ENCODE peak calls at places on chromosomes 12 and 14, in nine cellular contexts. P is HFF-Myc, Y is NB4, Z is choroid plexus epithelial cell, B is astrocyte of the spinal cord, T is mesenchymal stem cell, Q is epithelial cell of proximal tubule, N is uterus, S is tibial nerve. W is an unnamed sample.

GRCh38 chr12:116662612-116663144 is 75.2 kb downstream of the SPRING1 start:
- DNase-seq in B (peak; percentile 18), P (no peak), Y (peak; percentile 95), N (no peak), Z (peak; percentile 48), Q (no peak), T (peak; percentile 42), S (no peak), W (no peak)

GRCh38 chr14:36944307-36945010 is 227.9 kb downstream of the SLC25A21 start:
- DNase-seq in B (peak; percentile 17), T (peak; percentile 48), Y (no peak), Z (peak; percentile 47), P (peak; percentile 43), N (no peak), S (no peak), Q (no peak), W (no peak)

GRCh38 chr14:92039073-92039719 is 663 bp downstream of the TRIP11 start:
- DNase-seq in S (no peak), Z (peak; percentile 86), Y (peak; percentile 62), N (no peak), P (peak; percentile 36), Q (no peak), B (peak; percentile 73), T (peak; percentile 76), W (no peak)

GRCh38 chr14:105041841-105042765 is 21.2 kb upstream of the CDCA4 start:
- DNase-seq in P (no peak), Y (no peak), N (no peak), B (no peak), T (no peak), Z (no peak), Q (no peak), S (no peak), W (no peak)

GRCh38 chr12:11568155-11568761 is 81.2 kb upstream of the ETV6 start:
- DNase-seq in S (no peak), P (no peak), Z (no peak), T (no peak), B (no peak), N (no peak), Y (no peak), Q (no peak), W (no peak)

GRCh38 chr14:68978550-68978911 is 571 bp downstream of the ACTN1 start:
- DNase-seq in Q (no peak), T (peak; percentile 62), Y (peak; percentile 68), N (peak; percentile 80), B (no peak), S (peak; percentile 34), Z (peak; percentile 64), P (no peak), W (peak; percentile 67)

GRCh38 chr12:68236421-68237059 is 10.9 kb upstream of the IL26 start:
- DNase-seq in Z (peak; percentile 30), Y (peak; percentile 64), B (no peak), N (no peak), T (no peak), S (no peak), Q (no peak), P (no peak), W (no peak)

GRCh38 chr12:13288937-13289643 is 92.6 kb downstream of the EMP1 start:
- DNase-seq in Q (no peak), S (no peak), Z (no peak), P (no peak), B (no peak), N (no peak), T (no peak), Y (no peak), W (no peak)

GRCh38 chr14:94373708-94374107 is 14.7 kb downstream of the SERPINA1 start:
- DNase-seq in P (peak; percentile 57), Z (peak; percentile 95), Q (peak; percentile 93), N (no peak), B (peak; percentile 96), Y (no peak), S (peak; percentile 39), T (peak; percentile 38), W (peak; percentile 44)

GRCh38 chr12:124487065-124487833 is 80.2 kb downstream of the NCOR2 start:
- DNase-seq in P (no peak), Z (no peak), T (peak; percentile 64), B (no peak), S (no peak), Y (peak; percentile 43), N (no peak), Q (no peak), W (no peak)

GRCh38 chr12:106865685-106866084 is 90.0 kb upstream of the TMEM263 start:
- DNase-seq in Q (no peak), N (no peak), P (no peak), T (no peak), B (no peak), S (no peak), Z (no peak), Y (no peak), W (no peak)

GRCh38 chr14:61619494-61619893 is 75.8 kb upstream of the HIF1A start:
- DNase-seq in B (no peak), N (no peak), T (no peak), Y (no peak), Z (no peak), S (no peak), Q (no peak), P (no peak), W (no peak)

GRCh38 chr12:101051901-101052550 is 158.0 kb downstream of the SLC5A8 start:
- DNase-seq in Z (peak; percentile 66), Y (no peak), P (peak; percentile 80), N (no peak), B (peak; percentile 72), Q (peak; percentile 97), T (peak; percentile 87), S (no peak), W (no peak)

GRCh38 chr12:65536876-65537661 is 258.6 kb downstream of the MSRB3 start:
- DNase-seq in Q (peak; percentile 100), T (peak; percentile 100), S (no peak), P (peak; percentile 99), Z (peak; percentile 100), B (peak; percentile 100), Y (no peak), N (peak; percentile 28), W (peak; percentile 32)

GRCh38 chr12:5438671-5439200 is 6.8 kb downstream of the NTF3 start:
- DNase-seq in B (no peak), P (no peak), T (no peak), Q (no peak), N (no peak), Z (no peak), S (no peak), Y (no peak), W (no peak)

GRCh38 chr14:57533214-57533613 is 39.6 kb upstream of the CCDC198 start:
- DNase-seq in Y (peak; percentile 30), B (peak; percentile 16), P (no peak), S (no peak), Q (no peak), N (no peak), T (peak; percentile 2), Z (peak; percentile 28), W (no peak)

GRCh38 chr12:94429633-94430032 is 30.0 kb downstream of the CEP83 start:
- DNase-seq in Z (peak; percentile 52), Q (no peak), Y (no peak), B (no peak), S (no peak), N (no peak), T (peak; percentile 19), P (no peak), W (no peak)

GRCh38 chr12:72323881-72324280 is 51.7 kb downstream of the TRHDE start:
- DNase-seq in Y (no peak), B (peak; percentile 17), N (no peak), P (no peak), S (no peak), T (peak; percentile 27), Z (peak; percentile 35), Q (no peak), W (no peak)

GRCh38 chr12:63276537-63277365 is 125.8 kb upstream of the AVPR1A start:
- DNase-seq in Q (no peak), N (no peak), P (no peak), Z (peak; percentile 66), Y (peak; percentile 51), B (peak; percentile 33), S (no peak), T (peak; percentile 36), W (no peak)

GRCh38 chr12:52006726-52007157 is at the start of gene TAMALIN:
- DNase-seq in P (no peak), S (peak; percentile 62), Z (peak; percentile 74), Q (no peak), T (peak; percentile 79), N (peak; percentile 85), Y (peak; percentile 84), B (peak; percentile 47), W (peak; percentile 83)
- H3K4me3 ChIP-seq in P (peak within 1 kb of the TSS; percentile 52), S (peak within 1 kb of the TSS; percentile 90), Z (peak within 1 kb of the TSS; percentile 78), Q (peak within 1 kb of the TSS; percentile 55), T (peak within 1 kb of the TSS; percentile 83), N (peak within 1 kb of the TSS; percentile 89), Y (peak within 1 kb of the TSS; percentile 62), B (peak within 1 kb of the TSS; percentile 51), W (peak within 1 kb of the TSS; percentile 57)

GRCh38 chr12:554001-554285 is 94.2 kb downstream of the B4GALNT3 start:
- DNase-seq in S (no peak), Q (no peak), Z (no peak), N (no peak), P (no peak), Y (no peak), B (no peak), T (no peak), W (no peak)
- H3K4me3 ChIP-seq in S (no peak overlapping the region), Q (no peak overlapping the region), Z (no peak overlapping the region), N (no peak overlapping the region), P (no peak overlapping the region), Y (no peak overlapping the region), B (no peak overlapping the region), T (no peak overlapping the region), W (no peak overlapping the region)

GRCh38 chr12:133057446-133057845 is 20.1 kb downstream of the ZNF84 start:
- DNase-seq in B (peak; percentile 30), T (peak; percentile 10), P (no peak), Z (peak; percentile 19), S (no peak), Q (no peak), N (no peak), Y (no peak), W (no peak)

GRCh38 chr12:133063556-133063955 is 17.2 kb upstream of the ZNF140 start:
- DNase-seq in T (no peak), N (no peak), Z (no peak), Y (no peak), B (no peak), S (no peak), P (no peak), Q (no peak), W (no peak)

GRCh38 chr12:133058203-133059125 is 21.2 kb downstream of the ZNF84 start:
- DNase-seq in T (peak; percentile 19), Q (no peak), P (no peak), Y (peak; percentile 51), Z (peak; percentile 12), N (no peak), B (no peak), S (no peak), W (no peak)

GRCh38 chr12:133061954-133062353 is 18.8 kb upstream of the ZNF140 start:
- DNase-seq in B (no peak), Q (no peak), S (no peak), T (no peak), N (no peak), Y (no peak), Z (no peak), P (no peak), W (no peak)
- H3K4me3 ChIP-seq in B (no peak overlapping the region), Q (no peak overlapping the region), S (no peak overlapping the region), T (peak overlapping the region; percentile 61), N (no peak overlapping the region), Y (no peak overlapping the region), Z (no peak overlapping the region), P (no peak overlapping the region), W (no peak overlapping the region)

GRCh38 chr14:73492661-73493060 is 1.9 kb downstream of the RIOX1 start:
- DNase-seq in P (no peak), Z (no peak), Q (no peak), T (no peak), N (no peak), B (no peak), S (no peak), Y (peak; percentile 14), W (no peak)
- H3K4me3 ChIP-seq in P (peak overlapping the region; percentile 68), Z (no peak overlapping the region), Q (peak overlapping the region; percentile 75), T (peak overlapping the region; percentile 87), N (no peak overlapping the region), B (no peak overlapping the region), S (no peak overlapping the region), Y (peak overlapping the region; percentile 89), W (no peak overlapping the region)